ENCODE peak calls at places on chromosomes 3 and 15, in ten cellular contexts. O is A673; R is tibial artery; M is effector memory CD4-positive, alpha-beta T cell; V is cardiac muscle cell; D is iPS DF 6.9; Z is transverse colon; W is CD4-positive, alpha-beta T cell; F is uterus; B is GM23248. E is an unnamed sample.

GRCh38 chr3:114104414-114104813 is 47.9 kb downstream of the QTRT2 start:
- DNase-seq in O (no peak), M (no peak), W (no peak), Z (no peak), D (no peak), V (no peak), R (no peak), B (peak), F (no peak), E (no peak)

GRCh38 chr15:62782100-62782791 is 260.3 kb upstream of the TPM1 start:
- DNase-seq in M (no peak), Z (peak), D (peak), R (peak), W (no peak), F (peak), O (peak), V (peak), B (peak), E (peak)

GRCh38 chr3:143135150-143135549 is 15.6 kb downstream of the CHST2 start:
- DNase-seq in B (peak), Z (no peak), M (no peak), D (no peak), V (peak), O (peak), F (no peak), R (peak), W (no peak), E (no peak)

GRCh38 chr15:93037341-93038063 is 51.5 kb downstream of the RGMA start:
- DNase-seq in O (no peak), R (peak), M (no peak), W (no peak), D (no peak), F (peak), B (peak), Z (no peak), V (peak), E (no peak)

GRCh38 chr3:11024181-11024580 is 31.6 kb downstream of the SLC6A1 start:
- DNase-seq in F (no peak), O (no peak), Z (no peak), W (no peak), R (no peak), V (no peak), M (no peak), D (no peak), B (no peak), E (no peak)

GRCh38 chr3:184230081-184230602 is 757 bp downstream of the VWA5B2 start:
- DNase-seq in V (no peak), Z (no peak), W (no peak), B (peak), D (no peak), R (no peak), O (no peak), F (no peak), M (no peak), E (peak)

GRCh38 chr3:71031914-71032521 is 551.5 kb downstream of the FOXP1 start:
- DNase-seq in V (peak), Z (no peak), D (no peak), B (no peak), W (no peak), M (no peak), F (no peak), O (no peak), R (no peak), E (no peak)

GRCh38 chr3:136882575-136882974 is 20.6 kb downstream of the NCK1 start:
- DNase-seq in W (no peak), M (no peak), Z (no peak), R (no peak), D (no peak), V (no peak), O (no peak), F (no peak), B (no peak), E (no peak)

GRCh38 chr3:45730409-45731154 is 41.4 kb downstream of the SACM1L start:
- DNase-seq in R (no peak), B (no peak), Z (no peak), O (no peak), V (no peak), D (no peak), M (no peak), F (no peak), W (no peak), E (no peak)

GRCh38 chr15:65184305-65184943 is 718 bp downstream of the CLPX start:
- DNase-seq in F (peak), Z (peak), B (peak), O (peak), V (peak), R (peak), W (peak), M (no peak), D (no peak), E (peak)

GRCh38 chr15:31489801-31490646 is 163.4 kb downstream of the KLF13 start:
- DNase-seq in B (peak), D (no peak), V (peak), F (no peak), M (no peak), Z (peak), W (peak), R (no peak), O (peak), E (peak)

GRCh38 chr3:169022457-169022856 is 641.1 kb downstream of the MECOM start:
- DNase-seq in B (no peak), O (no peak), D (no peak), W (no peak), Z (no peak), F (no peak), R (no peak), V (peak), M (no peak), E (no peak)

DNA sequence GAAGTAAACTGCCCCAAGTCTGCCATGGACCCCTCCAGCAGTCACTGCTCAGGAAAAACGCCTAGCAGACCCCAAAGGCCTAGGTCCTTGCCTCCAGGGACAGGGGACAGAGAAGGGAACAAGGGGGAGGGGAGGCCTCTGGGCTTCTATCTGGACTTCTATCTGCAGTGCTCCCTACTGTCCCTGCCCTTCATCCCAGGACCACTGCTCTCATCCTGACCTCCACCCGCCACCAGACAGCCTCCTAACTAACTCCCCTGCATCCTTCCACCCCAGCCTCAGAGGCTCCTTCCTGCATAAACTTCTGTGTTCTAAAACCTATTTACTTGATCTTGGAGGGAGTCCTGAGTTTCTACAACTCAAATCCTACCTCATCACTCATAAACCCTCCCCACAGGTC is 25.4 kb downstream of the SEMA7A start:
- DNase-seq in Z (no peak), W (no peak), F (no peak), B (no peak), O (no peak), D (no peak), R (no peak), M (no peak), V (no peak), E (no peak)
- H3K27ac ChIP-seq in Z (no peak), W (no peak), F (peak), B (peak), O (no peak), D (no peak), R (no peak), M (no peak), V (no peak), E (no peak)

GRCh38 chr3:100697723-100698285 is 11.5 kb upstream of the TFG start:
- DNase-seq in Z (no peak), O (no peak), B (no peak), V (peak), W (no peak), F (no peak), R (no peak), D (no peak), M (no peak), E (no peak)
- H3K27ac ChIP-seq in Z (no peak), O (no peak), B (no peak), V (peak), W (no peak), F (no peak), R (no peak), D (no peak), M (no peak), E (no peak)

GRCh38 chr3:192817506-192817905 is 90.2 kb upstream of the FGF12 start:
- DNase-seq in V (no peak), B (no peak), F (no peak), M (no peak), O (no peak), D (no peak), R (no peak), W (no peak), Z (no peak), E (no peak)

GRCh38 chr3:192818126-192818525 is 90.8 kb upstream of the FGF12 start:
- DNase-seq in V (no peak), R (no peak), O (no peak), Z (no peak), F (no peak), B (peak), W (no peak), M (no peak), D (no peak), E (no peak)

GRCh38 chr3:192817053-192817452 is 89.7 kb upstream of the FGF12 start:
- DNase-seq in F (no peak), W (no peak), Z (no peak), M (no peak), D (no peak), B (peak), R (no peak), O (no peak), V (no peak), E (no peak)

GRCh38 chr3:192819001-192819569 is 91.7 kb upstream of the FGF12 start:
- DNase-seq in M (peak), Z (no peak), F (no peak), O (no peak), D (no peak), V (peak), B (peak), R (no peak), W (no peak), E (no peak)

GRCh38 chr3:192816274-192816853 is 89.0 kb upstream of the FGF12 start:
- DNase-seq in B (peak), R (no peak), O (peak), D (no peak), W (no peak), V (peak), Z (no peak), M (no peak), F (no peak), E (no peak)
- H3K27ac ChIP-seq in B (peak), R (no peak), O (no peak), D (no peak), W (no peak), V (no peak), Z (no peak), M (no peak), F (no peak), E (no peak)

DNA sequence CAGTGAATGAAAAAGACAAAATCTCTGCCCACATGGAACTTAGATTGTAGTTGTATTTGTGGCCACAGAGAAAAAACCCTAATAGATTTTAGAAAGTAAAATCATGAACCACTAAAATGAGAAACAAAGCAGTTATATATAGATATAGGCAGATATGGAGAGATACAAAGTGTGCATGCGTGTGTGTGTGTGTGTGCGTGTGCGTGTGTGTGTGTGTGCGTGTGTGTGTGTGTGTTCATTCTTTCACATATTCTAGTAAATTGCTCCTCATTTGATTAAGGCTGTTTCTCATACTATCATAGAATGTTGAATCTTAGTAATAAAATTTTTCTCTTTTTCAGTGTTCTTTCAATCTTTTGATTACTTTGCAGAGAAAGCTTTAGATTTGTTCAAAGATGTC is 118.6 kb downstream of the DNAJB8 start:
- DNase-seq in R (no peak), B (no peak), Z (no peak), W (no peak), D (no peak), O (no peak), M (no peak), V (no peak), F (no peak), E (no peak)
- H3K27ac ChIP-seq in R (no peak), B (no peak), Z (no peak), W (no peak), D (no peak), O (no peak), M (no peak), V (no peak), F (no peak), E (no peak)

DNA sequence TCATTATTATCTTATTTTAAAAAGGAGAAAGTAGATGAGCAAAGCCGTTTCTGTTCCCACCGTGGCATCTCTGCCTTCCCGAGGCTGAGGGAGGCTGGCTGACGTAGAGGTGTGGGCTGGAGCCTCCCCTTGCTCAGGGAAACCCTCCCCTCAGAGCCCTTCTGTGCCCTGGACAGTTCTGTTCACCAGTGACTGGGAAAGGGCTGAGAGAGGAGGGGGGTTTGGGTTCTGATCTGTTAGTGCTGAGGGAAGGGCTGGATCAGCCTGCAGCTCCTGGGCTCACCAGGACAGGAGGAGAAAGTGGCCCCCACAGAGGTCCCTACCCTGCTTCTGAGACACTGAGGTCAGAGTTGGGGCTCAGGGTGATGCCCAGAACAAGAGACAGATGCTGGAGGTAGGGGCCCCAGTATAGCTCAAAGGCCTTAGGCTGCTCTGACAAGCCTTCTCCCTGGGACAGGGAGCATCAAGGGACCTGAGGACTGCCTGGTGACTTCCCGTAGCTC is 47.9 kb upstream of the SEC22A start:
- DNase-seq in Z (no peak), D (no peak), W (no peak), V (no peak), F (no peak), R (no peak), B (no peak), M (no peak), O (no peak), E (no peak)
- H3K27ac ChIP-seq in Z (no peak), D (no peak), W (no peak), V (no peak), F (no peak), R (no peak), B (no peak), M (no peak), O (peak), E (no peak)

DNA sequence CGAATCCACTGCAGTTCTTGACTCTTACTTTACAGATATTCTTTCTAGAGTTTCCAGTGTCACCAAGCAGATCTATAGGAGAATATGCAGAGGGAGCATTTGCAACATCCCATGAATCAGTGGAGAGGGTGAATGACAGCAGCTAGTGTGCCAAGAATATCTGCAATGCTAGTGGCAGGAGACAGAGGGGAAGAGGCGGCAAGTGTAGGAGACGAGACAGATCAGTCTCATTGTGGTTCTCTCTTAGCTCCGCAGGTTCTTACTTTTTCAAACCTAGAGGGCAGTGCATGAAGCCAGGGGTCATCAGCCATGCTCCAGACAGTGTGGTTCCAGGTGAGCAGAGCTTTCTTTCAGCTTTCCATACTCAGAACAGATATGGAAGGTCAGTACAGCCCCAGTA is 749 bp downstream of the ZNF619 start:
- DNase-seq in R (no peak), Z (no peak), F (no peak), M (no peak), W (no peak), O (no peak), V (no peak), D (no peak), B (no peak), E (no peak)
- H3K27ac ChIP-seq in R (no peak), Z (peak), F (peak), M (no peak), W (no peak), O (peak), V (no peak), D (no peak), B (no peak), E (no peak)

DNA sequence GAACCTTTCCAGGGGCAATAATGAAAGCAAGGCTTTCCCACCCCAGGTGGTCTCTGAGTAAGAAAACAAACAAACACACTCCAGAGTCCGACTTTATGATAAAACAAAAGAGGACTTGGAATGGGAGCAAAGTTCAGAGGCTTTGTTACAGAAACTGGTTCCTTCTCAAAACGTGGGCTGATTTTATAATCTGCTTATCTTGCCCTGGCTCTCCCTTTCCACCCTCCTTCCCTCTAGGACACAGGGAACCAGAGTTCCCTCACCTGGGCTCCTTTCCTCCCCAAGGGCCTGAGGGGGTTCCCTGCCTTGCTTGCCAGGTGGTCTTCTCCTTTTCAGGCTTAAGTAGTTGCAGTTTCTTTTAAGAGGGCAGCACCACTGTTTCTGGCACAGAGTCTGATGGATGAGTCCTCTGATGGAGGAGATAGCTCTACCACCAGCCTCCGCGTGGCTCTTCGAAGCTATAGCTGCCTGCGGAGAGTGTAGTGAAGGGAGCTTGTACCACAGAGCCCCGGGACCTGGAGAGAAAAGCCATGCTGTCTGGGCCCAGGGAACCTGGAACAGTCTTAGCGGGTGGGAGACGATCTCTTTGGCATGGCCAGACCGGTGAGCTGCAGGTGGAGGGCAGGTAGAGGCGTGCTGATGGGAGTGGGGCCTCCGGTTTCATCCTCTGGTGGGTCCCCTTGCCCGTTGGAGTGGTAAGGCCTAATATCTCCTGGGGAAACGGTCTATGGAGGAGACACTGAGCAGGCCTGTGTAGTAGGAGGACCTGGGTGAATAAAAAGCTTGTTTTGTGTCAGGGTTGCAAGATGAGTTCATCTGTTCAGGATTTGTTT is 68.7 kb downstream of the SMAD6 start:
- DNase-seq in V (no peak), B (no peak), D (no peak), Z (peak), F (no peak), W (no peak), M (no peak), O (no peak), R (no peak), E (no peak)
- H3K27ac ChIP-seq in V (peak), B (no peak), D (no peak), Z (peak), F (peak), W (no peak), M (no peak), O (peak), R (peak), E (peak)

DNA sequence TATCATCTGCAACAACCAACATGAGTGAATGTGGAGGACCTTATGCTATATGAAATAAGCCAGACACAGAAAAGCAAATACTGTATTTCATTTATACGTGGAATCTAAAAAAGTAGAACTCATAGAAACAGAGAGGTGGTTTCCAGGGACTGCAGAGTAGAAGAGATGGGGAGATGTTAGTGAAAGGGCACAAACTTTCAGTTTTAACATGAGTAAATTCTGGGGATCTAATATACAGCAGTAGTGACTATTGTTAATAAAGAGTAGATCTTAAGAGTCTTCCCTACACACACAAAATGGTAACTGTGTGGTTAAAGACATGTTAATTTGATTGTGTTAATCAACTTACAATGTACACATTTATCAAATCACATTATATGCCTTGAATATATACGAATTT is 20.9 kb upstream of the MELTF start:
- DNase-seq in Z (no peak), W (no peak), D (no peak), R (no peak), V (no peak), B (no peak), F (no peak), M (no peak), O (no peak), E (no peak)
- H3K27ac ChIP-seq in Z (no peak), W (no peak), D (no peak), R (no peak), V (no peak), B (no peak), F (no peak), M (no peak), O (no peak), E (no peak)

GRCh38 chr3:62837145-62837787 is 38.0 kb downstream of the CADPS start:
- DNase-seq in W (no peak), B (no peak), V (no peak), D (no peak), M (no peak), Z (no peak), R (no peak), O (no peak), F (no peak), E (no peak)

GRCh38 chr3:62832569-62832968 is 42.6 kb downstream of the CADPS start:
- DNase-seq in M (no peak), O (no peak), F (no peak), Z (no peak), W (no peak), D (no peak), B (no peak), V (no peak), R (no peak), E (no peak)

GRCh38 chr3:62833538-62833937 is 41.7 kb downstream of the CADPS start:
- DNase-seq in O (peak), Z (no peak), V (no peak), R (no peak), W (no peak), D (no peak), B (peak), F (no peak), M (no peak), E (no peak)

DNA sequence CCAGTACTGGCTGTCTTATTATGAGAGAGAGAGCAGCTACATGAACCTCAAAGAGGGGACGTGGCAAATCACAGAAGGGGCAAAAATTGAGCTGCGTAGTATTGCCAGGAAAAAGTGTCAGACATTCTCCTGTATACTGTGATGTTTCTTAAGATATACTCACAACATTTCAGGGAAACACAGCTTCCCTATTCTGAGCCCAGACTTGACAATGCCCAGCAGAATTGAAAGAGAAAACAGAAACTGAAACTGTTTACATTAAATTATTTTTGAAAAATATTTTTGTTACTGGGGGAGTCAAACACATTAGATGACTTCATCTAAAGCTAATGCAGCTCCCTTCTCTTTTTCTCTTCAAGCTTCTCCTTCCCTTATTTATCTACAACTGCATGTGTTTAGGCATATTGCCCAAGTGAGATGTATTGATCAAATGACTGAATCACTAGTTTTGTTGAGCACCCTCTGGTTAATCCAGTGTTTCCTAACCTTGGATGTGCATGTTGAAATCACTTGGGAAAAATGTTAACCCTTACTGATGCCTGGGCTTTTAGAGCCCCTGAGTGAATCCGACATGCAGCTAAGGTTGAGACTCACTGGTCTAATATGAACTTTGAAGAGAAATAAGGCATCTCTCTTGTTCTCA is 39.5 kb downstream of the CADPS start:
- DNase-seq in W (no peak), M (no peak), D (no peak), B (peak), O (no peak), R (no peak), F (no peak), Z (no peak), V (no peak), E (no peak)
- H3K27ac ChIP-seq in W (no peak), M (no peak), D (no peak), B (no peak), O (no peak), R (no peak), F (no peak), Z (no peak), V (no peak), E (no peak)

E was measured in stomach.